ENCODE peak calls at places on chromosomes 4 and X, in seven cellular contexts. H, W, D, E, G, Q and J are unnamed samples.
A peak's percentile ranks its signal among the peaks of the same experiment; 100 is the strongest.

GRCh38 chr4:68466751-68467150 is 19.5 kb downstream of the TMPRSS11E start:
- DNase-seq in E (no peak), Q (no peak), H (no peak), D (no peak), W (no peak), G (no peak), J (no peak)

GRCh38 chr4:20954541-20954940 is 254.3 kb downstream of the PACRGL start:
- DNase-seq in E (no peak), G (no peak), W (no peak), D (no peak), Q (no peak), H (no peak), J (no peak)

GRCh38 chrX:130014356-130014755 is 31.9 kb downstream of the BCORL1 start:
- DNase-seq in E (no peak), Q (no peak), G (no peak), W (no peak), H (no peak), D (no peak), J (no peak)

GRCh38 chr4:80045831-80046230 is 27.2 kb downstream of the ANTXR2 start:
- DNase-seq in E (no peak), G (no peak), D (peak; percentile 28), W (no peak), Q (no peak), H (no peak), J (no peak)

GRCh38 chrX:23373129-23373804 is 38.6 kb downstream of the PTCHD1 start:
- DNase-seq in W (no peak), Q (no peak), G (no peak), E (no peak), D (peak; percentile 1), H (peak; percentile 7), J (no peak)

GRCh38 chrX:108064001-108064400 is 19.1 kb downstream of the VSIG1 start:
- DNase-seq in W (no peak), Q (no peak), H (no peak), D (no peak), E (no peak), G (no peak), J (no peak)

GRCh38 chr4:8010618-8011017 is 71.0 kb upstream of the AFAP1 start:
- DNase-seq in Q (no peak), H (no peak), E (no peak), W (no peak), D (no peak), G (peak; percentile 74), J (no peak)

GRCh38 chrX:150062292-150063137 is 124.2 kb upstream of the EOLA2 start:
- DNase-seq in D (peak; percentile 25), W (no peak), H (no peak), E (no peak), Q (no peak), G (peak; percentile 15), J (no peak)

GRCh38 chr4:40055379-40055872 is 1.2 kb upstream of the N4BP2 start:
- DNase-seq in Q (no peak), D (no peak), E (no peak), W (peak; percentile 14), H (no peak), G (no peak), J (no peak)

GRCh38 chr4:185238261-185238681 is 28.9 kb downstream of the SNX25 start:
- DNase-seq in E (no peak), H (no peak), D (no peak), Q (no peak), W (no peak), G (no peak), J (no peak)

GRCh38 chr4:33160126-33160525 is 2440.0 kb downstream of the PCDH7 start:
- DNase-seq in H (no peak), Q (no peak), E (no peak), G (no peak), D (no peak), W (no peak), J (no peak)

GRCh38 chr4:130563185-130563890 is 1467.4 kb downstream of the C4orf33 start:
- DNase-seq in D (no peak), W (no peak), E (no peak), Q (no peak), G (peak; percentile 74), H (peak; percentile 1), J (no peak)

GRCh38 chr4:118224239-118224829 is 128.5 kb downstream of the PRSS12 start:
- DNase-seq in Q (no peak), W (no peak), G (no peak), H (no peak), E (no peak), D (peak; percentile 77), J (no peak)

GRCh38 chrX:20149326-20149725 is 7.7 kb upstream of the EIF1AX start:
- DNase-seq in G (no peak), W (no peak), E (no peak), D (no peak), Q (no peak), H (no peak), J (no peak)

GRCh38 chrX:13938053-13938765 is 91.5 kb downstream of the GEMIN8 start:
- DNase-seq in G (peak; percentile 68), W (no peak), Q (peak; percentile 62), H (no peak), D (peak; percentile 0), E (no peak), J (no peak)

GRCh38 chr4:53990641-53991040 is 73.8 kb downstream of the CHIC2 start:
- DNase-seq in W (no peak), Q (no peak), G (no peak), H (no peak), D (peak; percentile 25), E (no peak), J (no peak)

GRCh38 chr4:122668241-122668640 is 47.4 kb upstream of the IL21 start:
- DNase-seq in Q (no peak), W (no peak), H (no peak), G (no peak), D (no peak), E (no peak), J (no peak)

GRCh38 chrX:88526385-88526784 is 220.6 kb upstream of the CPXCR1 start:
- DNase-seq in H (no peak), D (no peak), E (no peak), Q (no peak), G (no peak), W (no peak), J (no peak)

GRCh38 chr4:38230121-38230728 is 270.0 kb downstream of the PTTG2 start:
- DNase-seq in H (no peak), E (no peak), Q (no peak), W (no peak), D (no peak), G (no peak), J (no peak)